ENCODE peak calls at places on chromosomes 7 and 10, in nine cellular contexts. A is kidney glomerular epithelial cell; K is A673; P is GDM1; H is BE2C; W is activated naive CD8-positive, alpha-beta T cell treated with anti-CD3 and anti-CD28 coated beads, Interleukin-2, amount 50 U/mL, for 24 hours; Z is mesenteric fat pad; X is activated effector memory CD4-positive, alpha-beta T cell treated with anti-CD3 and anti-CD28 coated beads, Interleukin-2, amount 50 U/mL, for 16 hours; C is lower lobe of right lung. F is an unnamed sample.

GRCh38 chr7:131302876-131303707 is 24.6 kb upstream of the MKLN1 start:
- DNase-seq in W (peak), H (no peak), Z (no peak), X (peak), C (no peak), K (no peak), P (no peak), A (peak), F (no peak)

GRCh38 chr7:114439581-114439980 is 25.0 kb downstream of the FOXP2 start:
- DNase-seq in H (no peak), W (no peak), P (no peak), K (no peak), C (no peak), A (no peak), Z (no peak), X (no peak), F (peak)

GRCh38 chr10:127996586-127996985 is 89.7 kb downstream of the PTPRE start:
- DNase-seq in A (no peak), K (no peak), C (peak), X (peak), W (no peak), H (no peak), Z (no peak), P (no peak), F (no peak)

GRCh38 chr10:71085689-71086438 is 126.5 kb upstream of the UNC5B start:
- DNase-seq in A (no peak), Z (peak), C (no peak), H (no peak), P (no peak), K (no peak), W (no peak), X (peak), F (no peak)

GRCh38 chr7:74544706-74545469 is 91.2 kb downstream of the GTF2IRD1 start:
- DNase-seq in C (peak), P (peak), Z (no peak), K (peak), W (peak), A (no peak), H (peak), X (peak), F (no peak)

GRCh38 chr10:119501690-119502089 is 40.8 kb downstream of the RGS10 start:
- DNase-seq in H (no peak), A (no peak), Z (no peak), W (no peak), X (no peak), C (no peak), K (no peak), P (no peak), F (no peak)

GRCh38 chr10:98430427-98430826 is 15.4 kb upstream of the PYROXD2 start:
- DNase-seq in Z (no peak), W (no peak), H (no peak), A (no peak), K (no peak), C (no peak), X (no peak), P (no peak), F (no peak)

GRCh38 chr7:21999896-22000295 is 54.2 kb upstream of the CDCA7L start:
- DNase-seq in P (no peak), Z (no peak), C (no peak), W (no peak), H (no peak), A (no peak), X (no peak), K (no peak), F (no peak)

GRCh38 chr10:80462986-80463741 is 9.1 kb downstream of the TSPAN14 start:
- DNase-seq in K (peak), Z (no peak), H (peak), C (no peak), A (no peak), W (no peak), X (no peak), P (no peak), F (no peak)

GRCh38 chr10:70241081-70241480 is 7.9 kb upstream of the PPA1 start:
- DNase-seq in K (no peak), X (no peak), H (no peak), A (no peak), W (no peak), Z (no peak), P (no peak), C (no peak), F (no peak)

F was measured in SHP77 treated with DMSO at 0.1 percent for 48 hours.